ENCODE peak calls at places on chromosomes 2 and 18, in six cellular contexts. One of them, this sample, is unnamed.
A peak's percentile ranks its signal among the peaks of the same experiment; 100 is the strongest.

GRCh38 chr2:212033888-212034287 is 504.7 kb downstream of the ERBB4 start:
- DNase-seq in NCI-H1048: no peak
- DNase-seq in NB4: no peak
- DNase-seq in GM12864: no peak
- DNase-seq in stimulated activated CD4-positive, alpha-beta T cell treated with anti-CD3 and anti-CD28 coated beads, Interleukin-15, amount 100 ng/mL, for 1 hour: no peak
- DNase-seq in adrenal gland: no peak
- DNase-seq in this sample: no peak

GRCh38 chr2:24228470-24228869 is 53.6 kb downstream of the FAM228A start:
- DNase-seq in NCI-H1048: no peak
- DNase-seq in NB4: peak; percentile 27
- DNase-seq in GM12864: peak; percentile 7
- DNase-seq in stimulated activated CD4-positive, alpha-beta T cell treated with anti-CD3 and anti-CD28 coated beads, Interleukin-15, amount 100 ng/mL, for 1 hour: no peak
- DNase-seq in adrenal gland: no peak
- DNase-seq in this sample: peak; percentile 17

GRCh38 chr18:5961097-5961827 is 65.9 kb upstream of the TMEM200C start:
- DNase-seq in NCI-H1048: no peak
- DNase-seq in NB4: no peak
- DNase-seq in GM12864: no peak
- DNase-seq in stimulated activated CD4-positive, alpha-beta T cell treated with anti-CD3 and anti-CD28 coated beads, Interleukin-15, amount 100 ng/mL, for 1 hour: no peak
- DNase-seq in adrenal gland: no peak
- DNase-seq in this sample: no peak

GRCh38 chr2:225164406-225165048 is 122.3 kb upstream of the DOCK10 start:
- DNase-seq in NCI-H1048: no peak
- DNase-seq in NB4: peak; percentile 5
- DNase-seq in GM12864: no peak
- DNase-seq in stimulated activated CD4-positive, alpha-beta T cell treated with anti-CD3 and anti-CD28 coated beads, Interleukin-15, amount 100 ng/mL, for 1 hour: no peak
- DNase-seq in adrenal gland: peak; percentile 18
- DNase-seq in this sample: no peak

GRCh38 chr2:20186078-20186854 is 38.7 kb downstream of the SDC1 start:
- DNase-seq in NCI-H1048: no peak
- DNase-seq in NB4: peak; percentile 94
- DNase-seq in GM12864: no peak
- DNase-seq in stimulated activated CD4-positive, alpha-beta T cell treated with anti-CD3 and anti-CD28 coated beads, Interleukin-15, amount 100 ng/mL, for 1 hour: no peak
- DNase-seq in adrenal gland: peak; percentile 92
- DNase-seq in this sample: no peak

GRCh38 chr2:202818321-202818720 is 53.2 kb downstream of the ICA1L start:
- DNase-seq in NCI-H1048: no peak
- DNase-seq in NB4: no peak
- DNase-seq in GM12864: no peak
- DNase-seq in stimulated activated CD4-positive, alpha-beta T cell treated with anti-CD3 and anti-CD28 coated beads, Interleukin-15, amount 100 ng/mL, for 1 hour: no peak
- DNase-seq in adrenal gland: no peak
- DNase-seq in this sample: no peak

GRCh38 chr2:39661771-39662325 is 3.9 kb upstream of the TMEM178A start:
- DNase-seq in NCI-H1048: no peak
- DNase-seq in NB4: no peak
- DNase-seq in GM12864: no peak
- DNase-seq in stimulated activated CD4-positive, alpha-beta T cell treated with anti-CD3 and anti-CD28 coated beads, Interleukin-15, amount 100 ng/mL, for 1 hour: no peak
- DNase-seq in adrenal gland: no peak
- DNase-seq in this sample: no peak

GRCh38 chr2:112626604-112627059 is 19.1 kb upstream of the SLC20A1 start:
- DNase-seq in NCI-H1048: no peak
- DNase-seq in NB4: peak; percentile 89
- DNase-seq in GM12864: no peak
- DNase-seq in stimulated activated CD4-positive, alpha-beta T cell treated with anti-CD3 and anti-CD28 coated beads, Interleukin-15, amount 100 ng/mL, for 1 hour: peak; percentile 46
- DNase-seq in adrenal gland: peak; percentile 61
- DNase-seq in this sample: peak; percentile 65

GRCh38 chr18:10047237-10047636 is 133.4 kb downstream of the VAPA start:
- DNase-seq in NCI-H1048: no peak
- DNase-seq in NB4: no peak
- DNase-seq in GM12864: no peak
- DNase-seq in stimulated activated CD4-positive, alpha-beta T cell treated with anti-CD3 and anti-CD28 coated beads, Interleukin-15, amount 100 ng/mL, for 1 hour: no peak
- DNase-seq in adrenal gland: no peak
- DNase-seq in this sample: no peak

GRCh38 chr18:67135981-67136380 is 380.5 kb downstream of the DSEL start:
- DNase-seq in NCI-H1048: no peak
- DNase-seq in NB4: no peak
- DNase-seq in GM12864: no peak
- DNase-seq in stimulated activated CD4-positive, alpha-beta T cell treated with anti-CD3 and anti-CD28 coated beads, Interleukin-15, amount 100 ng/mL, for 1 hour: no peak
- DNase-seq in adrenal gland: no peak
- DNase-seq in this sample: no peak

GRCh38 chr2:58535182-58535581 is 294.1 kb upstream of the FANCL start:
- DNase-seq in NCI-H1048: peak; percentile 7
- DNase-seq in NB4: no peak
- DNase-seq in GM12864: no peak
- DNase-seq in stimulated activated CD4-positive, alpha-beta T cell treated with anti-CD3 and anti-CD28 coated beads, Interleukin-15, amount 100 ng/mL, for 1 hour: no peak
- DNase-seq in adrenal gland: no peak
- DNase-seq in this sample: no peak

GRCh38 chr2:67848551-67848950 is 214.3 kb downstream of the C1D start:
- DNase-seq in NCI-H1048: no peak
- DNase-seq in NB4: no peak
- DNase-seq in GM12864: no peak
- DNase-seq in stimulated activated CD4-positive, alpha-beta T cell treated with anti-CD3 and anti-CD28 coated beads, Interleukin-15, amount 100 ng/mL, for 1 hour: no peak
- DNase-seq in adrenal gland: no peak
- DNase-seq in this sample: no peak

GRCh38 chr2:101149241-101150192 is 1.7 kb downstream of the TBC1D8 start:
- DNase-seq in NCI-H1048: no peak
- DNase-seq in NB4: peak; percentile 87
- DNase-seq in GM12864: no peak
- DNase-seq in stimulated activated CD4-positive, alpha-beta T cell treated with anti-CD3 and anti-CD28 coated beads, Interleukin-15, amount 100 ng/mL, for 1 hour: no peak
- DNase-seq in adrenal gland: no peak
- DNase-seq in this sample: no peak

GRCh38 chr2:28656937-28657615 is 94.6 kb upstream of the PPP1CB start:
- DNase-seq in NCI-H1048: no peak
- DNase-seq in NB4: no peak
- DNase-seq in GM12864: no peak
- DNase-seq in stimulated activated CD4-positive, alpha-beta T cell treated with anti-CD3 and anti-CD28 coated beads, Interleukin-15, amount 100 ng/mL, for 1 hour: no peak
- DNase-seq in adrenal gland: no peak
- DNase-seq in this sample: peak; percentile 51

GRCh38 chr2:82027901-82028570 is 1723.5 kb upstream of the LRRTM1 start:
- DNase-seq in NCI-H1048: no peak
- DNase-seq in NB4: no peak
- DNase-seq in GM12864: no peak
- DNase-seq in stimulated activated CD4-positive, alpha-beta T cell treated with anti-CD3 and anti-CD28 coated beads, Interleukin-15, amount 100 ng/mL, for 1 hour: no peak
- DNase-seq in adrenal gland: no peak
- DNase-seq in this sample: no peak

GRCh38 chr2:163657257-163657656 is 78.6 kb downstream of the FIGN start:
- DNase-seq in NCI-H1048: no peak
- DNase-seq in NB4: no peak
- DNase-seq in GM12864: no peak
- DNase-seq in stimulated activated CD4-positive, alpha-beta T cell treated with anti-CD3 and anti-CD28 coated beads, Interleukin-15, amount 100 ng/mL, for 1 hour: no peak
- DNase-seq in adrenal gland: no peak
- DNase-seq in this sample: no peak